ENCODE peak calls at places on chromosomes 3 and 15, in eight cellular contexts. R is brain microvascular endothelial cell, K is epithelial cell of proximal tubule, G is left ventricle myocardium inferior, Y is fibroblast of pulmonary artery, P is choroid plexus epithelial cell, B is fibroblast of lung, Q is dorsolateral prefrontal cortex. Z is an unnamed sample.

GRCh38 chr3:108416111-108416869 is 94.1 kb downstream of the MYH15 start:
- DNase-seq in Q (no peak), G (no peak), R (no peak), Y (no peak), K (no peak), P (no peak), B (no peak), Z (no peak)

GRCh38 chr3:41601404-41601987 is 360.4 kb downstream of the ULK4 start:
- DNase-seq in K (no peak), Y (no peak), Q (no peak), P (no peak), R (peak; percentile 6), B (no peak), G (no peak), Z (no peak)

GRCh38 chr15:96789999-96790398 is 459.5 kb downstream of the NR2F2 start:
- DNase-seq in Y (no peak), G (no peak), R (no peak), Q (no peak), P (no peak), B (no peak), K (no peak), Z (no peak)

GRCh38 chr3:103308921-103309320 is 874.1 kb downstream of the ZPLD1 start:
- DNase-seq in Q (no peak), P (no peak), G (no peak), K (no peak), Y (no peak), B (no peak), R (no peak), Z (no peak)

GRCh38 chr3:56468184-56469106 is at the start of gene ERC2:
- DNase-seq in K (no peak), G (peak; percentile 27), Q (peak; percentile 65), R (no peak), B (peak; percentile 3), Y (peak; percentile 17), P (peak; percentile 13), Z (no peak)

GRCh38 chr3:52890735-52891134 is 6.6 kb downstream of the STIMATE start:
- DNase-seq in G (no peak), R (peak; percentile 22), Q (no peak), P (no peak), Y (no peak), K (no peak), B (no peak), Z (no peak)

GRCh38 chr15:101684384-101684783 is 32.2 kb upstream of the TM2D3 start:
- DNase-seq in Q (no peak), Y (peak; percentile 70), R (peak; percentile 86), K (no peak), P (peak; percentile 51), B (peak; percentile 28), G (no peak), Z (no peak)

GRCh38 chr3:151751161-151751560 is 17.4 kb downstream of the AADACL2 start:
- DNase-seq in K (no peak), P (peak; percentile 88), Q (no peak), R (no peak), G (no peak), B (peak; percentile 78), Y (peak; percentile 86), Z (no peak)

GRCh38 chr15:70192490-70192889 is 94.8 kb upstream of the TLE3 start:
- DNase-seq in P (no peak), Q (no peak), R (no peak), B (no peak), Y (no peak), G (no peak), K (no peak), Z (no peak)

GRCh38 chr3:49244589-49245205 is 32.3 kb downstream of the C3orf62 start:
- DNase-seq in R (no peak), Y (no peak), Q (no peak), G (no peak), K (no peak), P (no peak), B (no peak), Z (no peak)

GRCh38 chr15:73560501-73561117 is 72.6 kb downstream of the NPTN start:
- DNase-seq in Y (peak; percentile 89), G (no peak), R (peak; percentile 70), P (peak; percentile 89), K (no peak), Q (no peak), B (peak; percentile 90), Z (peak; percentile 44)

GRCh38 chr15:72199721-72200212 is 2.2 kb upstream of the GRAMD2A start:
- DNase-seq in K (no peak), G (peak; percentile 76), Y (peak; percentile 80), Q (peak; percentile 78), P (peak; percentile 81), R (peak; percentile 49), B (peak; percentile 78), Z (peak; percentile 39)

GRCh38 chr15:98651581-98652220 is 3.4 kb downstream of the IGF1R start:
- DNase-seq in K (no peak), R (peak; percentile 33), Y (peak; percentile 16), G (no peak), Q (no peak), B (peak; percentile 49), P (peak; percentile 51), Z (no peak)

GRCh38 chr3:188950832-188951489 is 220.8 kb upstream of the TPRG1 start:
- DNase-seq in P (peak; percentile 99), Q (no peak), B (peak; percentile 99), G (peak; percentile 61), Y (peak; percentile 99), K (peak; percentile 67), R (peak; percentile 99), Z (peak; percentile 88)

GRCh38 chr3:135865554-135865953 is 100.0 kb upstream of the PPP2R3A start:
- DNase-seq in K (no peak), Y (peak; percentile 1), B (no peak), G (no peak), R (no peak), P (no peak), Q (no peak), Z (no peak)

GRCh38 chr3:44076221-44076829 is 165.4 kb upstream of the TOPAZ1 start:
- DNase-seq in R (no peak), B (no peak), Y (no peak), Q (no peak), K (no peak), P (no peak), G (no peak), Z (no peak)

GRCh38 chr3:129927072-129927471 is 33.6 kb upstream of the TMCC1 start:
- DNase-seq in Q (no peak), K (no peak), R (no peak), Y (no peak), P (no peak), B (no peak), G (no peak), Z (no peak)

GRCh38 chr3:84962460-84962859 is 3.7 kb downstream of the CADM2 start:
- DNase-seq in G (no peak), K (no peak), Y (no peak), Q (no peak), B (no peak), P (no peak), R (no peak), Z (no peak)
- H3K4me3 ChIP-seq in G (no peak overlapping the region), K (no peak overlapping the region), Y (no peak overlapping the region), Q (peak overlapping the region; percentile 84), B (no peak overlapping the region), P (no peak overlapping the region), R (no peak overlapping the region), Z (no peak overlapping the region)

GRCh38 chr3:23130406-23130805 is 72.7 kb upstream of the UBE2E2 start:
- DNase-seq in Y (no peak), P (no peak), K (no peak), R (no peak), Q (no peak), B (no peak), G (no peak), Z (no peak)

GRCh38 chr3:23129817-23130216 is 73.3 kb upstream of the UBE2E2 start:
- DNase-seq in P (peak; percentile 55), Y (peak; percentile 44), B (no peak), G (no peak), Q (no peak), R (no peak), K (no peak), Z (peak; percentile 35)

GRCh38 chr3:23128655-23129054 is 74.5 kb upstream of the UBE2E2 start:
- DNase-seq in Q (no peak), P (no peak), K (no peak), G (no peak), Y (no peak), B (no peak), R (no peak), Z (no peak)

GRCh38 chr3:23127196-23127595 is 75.9 kb upstream of the UBE2E2 start:
- DNase-seq in B (no peak), Q (no peak), R (no peak), G (no peak), K (no peak), P (no peak), Y (no peak), Z (no peak)

DNA sequence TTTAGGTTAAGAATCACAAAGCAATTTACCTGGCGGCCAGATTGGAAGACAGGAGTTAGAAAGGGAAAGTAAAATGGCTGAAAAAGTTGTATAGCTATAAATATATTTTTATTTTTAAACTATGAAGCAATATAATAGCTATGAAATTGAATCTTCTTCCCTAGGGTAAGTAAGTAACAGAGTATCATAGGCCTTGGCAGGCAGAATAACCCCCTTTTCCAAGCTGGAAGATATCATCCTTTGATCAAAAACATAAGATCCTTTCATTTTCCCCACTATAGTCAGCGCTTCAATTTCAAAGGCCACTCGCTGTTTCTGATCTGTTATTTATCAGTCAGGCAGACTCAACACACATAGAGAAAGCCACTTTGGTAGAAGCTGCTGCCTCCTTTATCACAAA is 74.1 kb upstream of the UBE2E2 start:
- DNase-seq in R (no peak), P (peak; percentile 12), Y (no peak), Q (no peak), G (no peak), B (peak; percentile 12), K (no peak), Z (no peak)
- H3K4me3 ChIP-seq in R (no peak overlapping the region), P (peak overlapping the region; percentile 35), Y (peak overlapping the region; percentile 32), Q (no peak overlapping the region), G (no peak overlapping the region), B (peak overlapping the region; percentile 10), K (no peak overlapping the region), Z (peak overlapping the region; percentile 6)

GRCh38 chr3:141380987-141381386 is 12.7 kb downstream of the ZBTB38 start:
- DNase-seq in P (no peak), B (no peak), Q (no peak), G (no peak), R (no peak), K (no peak), Y (no peak), Z (no peak)
- H3K4me3 ChIP-seq in P (no peak overlapping the region), B (no peak overlapping the region), Q (no peak overlapping the region), G (no peak overlapping the region), R (no peak overlapping the region), K (no peak overlapping the region), Y (no peak overlapping the region), Z (no peak overlapping the region)

GRCh38 chr3:179179979-179180758 is 32.0 kb downstream of the PIK3CA start:
- DNase-seq in Y (peak; percentile 63), G (no peak), Q (no peak), R (no peak), K (no peak), P (peak; percentile 72), B (peak; percentile 65), Z (no peak)

GRCh38 chr3:179177611-179178010 is 29.5 kb downstream of the PIK3CA start:
- DNase-seq in B (no peak), K (no peak), P (no peak), G (no peak), Q (no peak), Y (no peak), R (no peak), Z (no peak)

GRCh38 chr3:179181021-179181472 is 32.9 kb downstream of the PIK3CA start:
- DNase-seq in Q (no peak), K (no peak), P (peak; percentile 84), R (no peak), Y (peak; percentile 72), B (peak; percentile 85), G (no peak), Z (no peak)

GRCh38 chr3:179181993-179182551 is 33.9 kb downstream of the PIK3CA start:
- DNase-seq in K (no peak), Y (peak; percentile 21), G (no peak), R (peak; percentile 43), Q (no peak), B (no peak), P (peak; percentile 36), Z (no peak)

GRCh38 chr3:179179256-179179655 is 31.1 kb downstream of the PIK3CA start:
- DNase-seq in K (no peak), B (no peak), G (no peak), Y (no peak), Q (no peak), R (no peak), P (no peak), Z (no peak)
- H3K4me3 ChIP-seq in K (no peak overlapping the region), B (no peak overlapping the region), G (no peak overlapping the region), Y (no peak overlapping the region), Q (no peak overlapping the region), R (no peak overlapping the region), P (no peak overlapping the region), Z (no peak overlapping the region)

Z was measured in HFF-Myc.